ENCODE peak calls at places on chromosomes 16 and 17, in five cellular contexts. X is NCI-H1092 treated with DMSO at 0.1 percent for 48 hours; M is HTR-8/SVneo; Y is non-pigmented ciliary epithelial cell; K is stimulated activated CD4-positive, alpha-beta T cell treated with anti-CD3 and anti-CD28 coated beads, Interleukin-2, amount 100 ng/mL, for 24 hours. W is an unnamed sample.

GRCh38 chr17:75920045-75920560 is 15.4 kb upstream of the MRPL38 start:
- DNase-seq in X (peak), M (no peak), Y (no peak), K (no peak), W (no peak)

GRCh38 chr17:7133424-7133823 is 18.8 kb upstream of the ASGR2 start:
- DNase-seq in X (no peak), M (no peak), Y (no peak), K (peak), W (no peak)

GRCh38 chr17:50693041-50693682 is 14.6 kb downstream of the ANKRD40 start:
- DNase-seq in X (no peak), M (no peak), Y (no peak), K (no peak), W (no peak)

GRCh38 chr17:61455754-61456681 is 3.8 kb downstream of the TBX4 start:
- DNase-seq in X (no peak), M (no peak), Y (no peak), K (no peak), W (no peak)

GRCh38 chr16:23966577-23966976 is 130.8 kb downstream of the PRKCB start:
- DNase-seq in X (no peak), M (no peak), Y (no peak), K (no peak), W (no peak)

GRCh38 chr17:40536731-40537171 is 28.5 kb downstream of the CCR7 start:
- DNase-seq in X (no peak), M (peak), Y (no peak), K (no peak), W (no peak)

GRCh38 chr17:74990581-74991105 is 3.2 kb downstream of the CDR2L start:
- DNase-seq in X (no peak), M (no peak), Y (no peak), K (no peak), W (no peak)

GRCh38 chr17:50332196-50332595 is 13.7 kb upstream of the XYLT2 start:
- DNase-seq in X (no peak), M (no peak), Y (no peak), K (no peak), W (no peak)

GRCh38 chr17:72297326-72298115 is 176.7 kb downstream of the SOX9 start:
- DNase-seq in X (no peak), M (peak), Y (no peak), K (no peak), W (no peak)

GRCh38 chr16:74608944-74609343 is 2.0 kb upstream of the GLG1 start:
- DNase-seq in X (no peak), M (no peak), Y (no peak), K (peak), W (no peak)

GRCh38 chr17:57985675-57985974 is 2.4 kb downstream of the VEZF1 start:
- DNase-seq in X (no peak), M (peak), Y (no peak), K (no peak), W (no peak)

GRCh38 chr16:30926937-30927788 is 3.8 kb downstream of the FBXL19 start:
- DNase-seq in X (no peak), M (no peak), Y (no peak), K (no peak), W (no peak)

GRCh38 chr17:41812176-41813038 is at the start of gene FKBP10:
- DNase-seq in X (peak), M (peak), Y (peak), K (peak), W (no peak)

GRCh38 chr17:59451706-59452105 is 113.7 kb upstream of the DHX40 start:
- DNase-seq in X (no peak), M (peak), Y (no peak), K (no peak), W (no peak)

GRCh38 chr16:56941856-56942331 is 10.0 kb downstream of the HERPUD1 start:
- DNase-seq in X (no peak), M (no peak), Y (no peak), K (no peak), W (no peak)

GRCh38 chr16:2512920-2513404 is 790 bp upstream of the ATP6V0C start:
- DNase-seq in X (peak), M (no peak), Y (no peak), K (no peak), W (no peak)

GRCh38 chr17:19720631-19721426 is 4.4 kb upstream of the SLC47A2 start:
- DNase-seq in X (no peak), M (no peak), Y (no peak), K (no peak), W (no peak)

GRCh38 chr17:79280822-79281572 is 206.4 kb downstream of the ENGASE start:
- DNase-seq in X (no peak), M (no peak), Y (no peak), K (no peak), W (no peak)

GRCh38 chr16:86391987-86392386 is 118.3 kb upstream of the FOXF1 start:
- DNase-seq in X (no peak), M (peak), Y (peak), K (no peak), W (no peak)

GRCh38 chr17:50200447-50201225 is 795 bp downstream of the COL1A1 start:
- DNase-seq in X (peak), M (peak), Y (no peak), K (peak), W (no peak)

GRCh38 chr16:86046901-86047300 is 147.9 kb downstream of the IRF8 start:
- DNase-seq in X (no peak), M (no peak), Y (no peak), K (no peak), W (no peak)

GRCh38 chr16:67115649-67116048 is 5.9 kb downstream of the PHAF1 start:
- DNase-seq in X (no peak), M (peak), Y (peak), K (no peak), W (peak)

GRCh38 chr16:4160663-4161436 is 44.6 kb upstream of the ADCY9 start:
- DNase-seq in X (no peak), M (no peak), Y (no peak), K (no peak), W (no peak)

GRCh38 chr17:56937688-56938087 is 23.2 kb downstream of the COIL start:
- DNase-seq in X (no peak), M (no peak), Y (no peak), K (no peak), W (no peak)

W was measured in BJ.